ENCODE peak calls at places on chromosome 6, in six cellular contexts. U, C, F, D, K and W are unnamed samples.

GRCh38 chr6:140538926-140539325 is 1164.5 kb upstream of the CITED2 start:
- DNase-seq in U (no peak), F (no peak), D (no peak), C (no peak), K (peak; percentile 16), W (no peak)

GRCh38 chr6:1321715-1322114 is 9.8 kb downstream of the FOXQ1 start:
- DNase-seq in C (no peak), F (no peak), K (no peak), U (no peak), D (no peak), W (no peak)

GRCh38 chr6:4395386-4395785 is 260.0 kb upstream of the ECI2 start:
- DNase-seq in C (no peak), U (no peak), K (no peak), F (no peak), D (no peak), W (no peak)

GRCh38 chr6:85396159-85396808 is 53.6 kb upstream of the NT5E start:
- DNase-seq in K (no peak), C (no peak), D (no peak), U (no peak), F (no peak), W (peak; percentile 60)

GRCh38 chr6:93848011-93848620 is 428.8 kb upstream of the EPHA7 start:
- DNase-seq in K (no peak), C (no peak), U (no peak), F (no peak), D (no peak), W (no peak)

GRCh38 chr6:130306377-130306776 is 59.4 kb upstream of the TMEM200A start:
- DNase-seq in C (no peak), F (no peak), D (no peak), K (peak; percentile 8), U (no peak), W (no peak)

GRCh38 chr6:87944541-87944954 is 103.1 kb upstream of the SPACA1 start:
- DNase-seq in D (no peak), C (peak; percentile 84), U (peak; percentile 59), K (peak; percentile 93), F (no peak), W (peak; percentile 7)

GRCh38 chr6:16711551-16712249 is 49.6 kb downstream of the ATXN1 start:
- DNase-seq in F (no peak), D (no peak), U (no peak), K (peak; percentile 79), C (no peak), W (peak; percentile 62)

DNA sequence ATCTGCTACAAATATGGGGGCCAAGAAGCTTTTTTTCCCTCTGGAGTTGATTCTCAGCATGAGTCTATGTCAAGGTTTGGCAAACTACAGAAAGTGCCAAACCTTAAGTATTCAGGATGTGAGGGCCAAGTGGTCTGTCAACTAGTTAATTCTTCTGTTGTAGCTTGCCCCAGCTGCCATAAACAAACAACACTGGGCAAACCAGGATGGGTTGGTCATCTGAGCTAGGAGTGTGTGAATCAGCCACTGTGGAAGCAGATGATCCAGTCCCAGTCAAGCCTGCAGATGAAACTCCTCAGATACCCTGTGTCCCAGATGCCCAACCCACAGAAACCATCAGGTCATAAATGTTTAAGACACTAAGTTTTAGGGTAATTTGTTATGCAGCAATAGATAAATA is 103.0 kb upstream of the MOCS1 start:
- DNase-seq in C (no peak), K (peak; percentile 57), F (no peak), U (no peak), D (no peak), W (no peak)
- H3K9me3 ChIP-seq in C (peaks cover 13% of the 10 kb centered on the region), K (no peaks in the 10 kb centered on the region), F (no peaks in the 10 kb centered on the region), U (no peaks in the 10 kb centered on the region), D (no peaks in the 10 kb centered on the region), W (no peaks in the 10 kb centered on the region)

GRCh38 chr6:112251170-112251945 is 3.0 kb downstream of the LAMA4 start:
- DNase-seq in D (no peak), F (no peak), K (no peak), U (peak; percentile 22), C (peak; percentile 85), W (no peak)
- H3K27ac ChIP-seq in D (no peak overlapping the region), F (no peak overlapping the region), K (no peak overlapping the region), U (no peak overlapping the region), C (peak overlapping the region; percentile 98), W (no peak overlapping the region)

GRCh38 chr6:21922086-21922485 is 328.5 kb downstream of the SOX4 start:
- DNase-seq in U (no peak), D (no peak), K (no peak), F (no peak), C (no peak), W (no peak)
- H3K4me1 ChIP-seq in U (no peaks in the 10 kb centered on the region), D (no peaks in the 10 kb centered on the region), K (peaks cover 17% of the 10 kb centered on the region), F (no peaks in the 10 kb centered on the region), C (no peaks in the 10 kb centered on the region), W (no peaks in the 10 kb centered on the region)

GRCh38 chr6:77337392-77337791 is 125.9 kb downstream of the HTR1B start:
- DNase-seq in D (no peak), K (no peak), F (no peak), C (no peak), U (no peak), W (no peak)

GRCh38 chr6:77334093-77334492 is 129.2 kb downstream of the HTR1B start:
- DNase-seq in U (no peak), K (no peak), C (no peak), D (no peak), F (no peak), W (no peak)

GRCh38 chr6:77332915-77333623 is 130.2 kb downstream of the HTR1B start:
- DNase-seq in F (no peak), U (no peak), K (no peak), D (no peak), C (no peak), W (no peak)
- H3K9me3 ChIP-seq in F (no peaks in the 10 kb centered on the region), U (no peaks in the 10 kb centered on the region), K (peaks cover 2% of the 10 kb centered on the region), D (peaks cover 3% of the 10 kb centered on the region), C (peaks cover 17% of the 10 kb centered on the region), W (peaks cover 4% of the 10 kb centered on the region)

GRCh38 chr6:20459682-20460081 is 58.0 kb downstream of the E2F3 start:
- DNase-seq in K (no peak), D (no peak), F (no peak), U (no peak), C (no peak), W (no peak)
- H3K27ac ChIP-seq in K (no peak overlapping the region), D (no peak overlapping the region), F (no peak overlapping the region), U (no peak overlapping the region), C (no peak overlapping the region), W (no peak overlapping the region)

DNA sequence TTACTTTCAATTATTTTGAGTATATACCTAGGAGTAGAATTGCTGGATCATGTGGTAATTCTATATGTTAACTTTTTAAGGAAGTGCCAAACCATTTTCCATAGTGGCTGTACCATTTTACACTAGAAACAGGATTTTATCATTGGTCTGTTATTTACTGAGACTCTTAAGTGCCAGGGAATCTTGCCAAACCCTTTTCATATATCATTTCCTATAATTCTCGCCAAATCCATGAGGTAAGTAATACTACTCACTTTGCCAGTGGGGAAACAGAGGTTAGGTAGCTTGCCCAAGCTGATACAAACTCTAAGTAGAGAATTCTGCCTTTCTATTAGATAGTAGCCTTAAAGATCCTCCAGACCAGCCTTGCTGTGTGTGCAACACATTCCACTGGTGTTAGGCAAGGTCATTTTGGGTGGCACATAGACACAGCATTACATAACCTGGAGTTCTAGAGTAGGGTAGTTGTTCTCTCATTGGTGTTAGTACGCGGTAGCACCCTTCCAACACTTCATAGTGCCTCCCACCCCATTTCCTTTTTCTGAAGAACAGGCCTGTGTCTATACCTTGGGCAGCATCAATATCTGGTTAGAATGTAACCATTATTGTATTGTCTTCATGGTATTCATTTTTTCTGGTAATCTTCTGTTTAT is 65.5 kb downstream of the ARID1B start:
- DNase-seq in C (no peak), K (no peak), F (no peak), U (no peak), D (no peak), W (no peak)
- H3K4me1 ChIP-seq in C (peaks cover 57% of the 10 kb centered on the region), K (no peaks in the 10 kb centered on the region), F (peaks cover 36% of the 10 kb centered on the region), U (peaks cover 28% of the 10 kb centered on the region), D (peaks cover 39% of the 10 kb centered on the region), W (peaks cover 18% of the 10 kb centered on the region)